ENCODE peak calls at places on chromosomes 6 and 20, in nine cellular contexts. One of them, this sample, is unnamed.

GRCh38 chr6:63486196-63486595 is 86.1 kb upstream of the LOC128125822 start:
- DNase-seq in CD4-positive, alpha-beta T cell: no peak
- DNase-seq in psoas muscle: no peak
- DNase-seq in HAP-1: no peak
- DNase-seq in NCI-H2171: no peak
- DNase-seq in AG10803: no peak
- DNase-seq in T-helper 1 cell: no peak
- DNase-seq in SHP77: no peak
- DNase-seq in EL: no peak
- DNase-seq in this sample: no peak

GRCh38 chr20:58251979-58252591 is 23.6 kb upstream of the ANKRD60 start:
- DNase-seq in CD4-positive, alpha-beta T cell: no peak
- DNase-seq in psoas muscle: no peak
- DNase-seq in HAP-1: no peak
- DNase-seq in NCI-H2171: no peak
- DNase-seq in AG10803: peak
- DNase-seq in T-helper 1 cell: no peak
- DNase-seq in SHP77: peak
- DNase-seq in EL: peak
- DNase-seq in this sample: no peak

GRCh38 chr6:143619844-143620243 is 57.9 kb upstream of the PHACTR2 start:
- DNase-seq in CD4-positive, alpha-beta T cell: no peak
- DNase-seq in psoas muscle: no peak
- DNase-seq in HAP-1: no peak
- DNase-seq in NCI-H2171: no peak
- DNase-seq in AG10803: no peak
- DNase-seq in T-helper 1 cell: no peak
- DNase-seq in SHP77: no peak
- DNase-seq in EL: no peak
- DNase-seq in this sample: no peak

GRCh38 chr6:13679996-13680395 is 31.6 kb downstream of the RANBP9 start:
- DNase-seq in CD4-positive, alpha-beta T cell: no peak
- DNase-seq in psoas muscle: no peak
- DNase-seq in HAP-1: no peak
- DNase-seq in NCI-H2171: no peak
- DNase-seq in AG10803: no peak
- DNase-seq in T-helper 1 cell: no peak
- DNase-seq in SHP77: no peak
- DNase-seq in EL: no peak
- DNase-seq in this sample: no peak

GRCh38 chr6:6515691-6516607 is 72.6 kb upstream of the LY86 start:
- DNase-seq in CD4-positive, alpha-beta T cell: no peak
- DNase-seq in psoas muscle: no peak
- DNase-seq in HAP-1: no peak
- DNase-seq in NCI-H2171: no peak
- DNase-seq in AG10803: no peak
- DNase-seq in T-helper 1 cell: no peak
- DNase-seq in SHP77: no peak
- DNase-seq in EL: no peak
- DNase-seq in this sample: no peak

GRCh38 chr20:25042531-25043498 is 15.1 kb downstream of the ACSS1 start:
- DNase-seq in CD4-positive, alpha-beta T cell: peak
- DNase-seq in psoas muscle: peak
- DNase-seq in HAP-1: no peak
- DNase-seq in NCI-H2171: no peak
- DNase-seq in AG10803: no peak
- DNase-seq in T-helper 1 cell: peak
- DNase-seq in SHP77: no peak
- DNase-seq in EL: no peak
- DNase-seq in this sample: no peak

GRCh38 chr6:125250511-125250910 is 51.3 kb downstream of the HDDC2 start:
- DNase-seq in CD4-positive, alpha-beta T cell: no peak
- DNase-seq in psoas muscle: no peak
- DNase-seq in HAP-1: no peak
- DNase-seq in NCI-H2171: no peak
- DNase-seq in AG10803: no peak
- DNase-seq in T-helper 1 cell: no peak
- DNase-seq in SHP77: no peak
- DNase-seq in EL: no peak
- DNase-seq in this sample: no peak

GRCh38 chr20:44832724-44833123 is 22.4 kb upstream of the RIMS4 start:
- DNase-seq in CD4-positive, alpha-beta T cell: no peak
- DNase-seq in psoas muscle: no peak
- DNase-seq in HAP-1: peak
- DNase-seq in NCI-H2171: peak
- DNase-seq in AG10803: peak
- DNase-seq in T-helper 1 cell: no peak
- DNase-seq in SHP77: no peak
- DNase-seq in EL: peak
- DNase-seq in this sample: no peak

GRCh38 chr20:61657719-61658377 is 405.8 kb downstream of the CDH4 start:
- DNase-seq in CD4-positive, alpha-beta T cell: no peak
- DNase-seq in psoas muscle: no peak
- DNase-seq in HAP-1: no peak
- DNase-seq in NCI-H2171: no peak
- DNase-seq in AG10803: peak
- DNase-seq in T-helper 1 cell: no peak
- DNase-seq in SHP77: no peak
- DNase-seq in EL: no peak
- DNase-seq in this sample: no peak

GRCh38 chr6:10831609-10832008 is 6.7 kb downstream of the MAK start:
- DNase-seq in CD4-positive, alpha-beta T cell: no peak
- DNase-seq in psoas muscle: no peak
- DNase-seq in HAP-1: no peak
- DNase-seq in NCI-H2171: no peak
- DNase-seq in AG10803: no peak
- DNase-seq in T-helper 1 cell: no peak
- DNase-seq in SHP77: no peak
- DNase-seq in EL: no peak
- DNase-seq in this sample: no peak

GRCh38 chr6:108587258-108588059 is 26.7 kb downstream of the FOXO3 start:
- DNase-seq in CD4-positive, alpha-beta T cell: no peak
- DNase-seq in psoas muscle: no peak
- DNase-seq in HAP-1: no peak
- DNase-seq in NCI-H2171: no peak
- DNase-seq in AG10803: peak
- DNase-seq in T-helper 1 cell: no peak
- DNase-seq in SHP77: no peak
- DNase-seq in EL: peak
- DNase-seq in this sample: no peak

GRCh38 chr6:73367761-73368355 is 1.8 kb downstream of the OOEP start:
- DNase-seq in CD4-positive, alpha-beta T cell: no peak
- DNase-seq in psoas muscle: no peak
- DNase-seq in HAP-1: no peak
- DNase-seq in NCI-H2171: no peak
- DNase-seq in AG10803: no peak
- DNase-seq in T-helper 1 cell: no peak
- DNase-seq in SHP77: no peak
- DNase-seq in EL: no peak
- DNase-seq in this sample: no peak

GRCh38 chr6:38337819-38338465 is 301.8 kb downstream of the BTBD9 start:
- DNase-seq in CD4-positive, alpha-beta T cell: no peak
- DNase-seq in psoas muscle: no peak
- DNase-seq in HAP-1: no peak
- DNase-seq in NCI-H2171: no peak
- DNase-seq in AG10803: peak
- DNase-seq in T-helper 1 cell: no peak
- DNase-seq in SHP77: no peak
- DNase-seq in EL: peak
- DNase-seq in this sample: no peak

GRCh38 chr20:39893013-39893685 is 795.9 kb downstream of the MAFB start:
- DNase-seq in CD4-positive, alpha-beta T cell: no peak
- DNase-seq in psoas muscle: no peak
- DNase-seq in HAP-1: no peak
- DNase-seq in NCI-H2171: no peak
- DNase-seq in AG10803: peak
- DNase-seq in T-helper 1 cell: no peak
- DNase-seq in SHP77: no peak
- DNase-seq in EL: peak
- DNase-seq in this sample: no peak

This sample was measured in coronary artery.